ENCODE peak calls at places on chromosomes 4 and X, in four cellular contexts. One of them, this sample, is unnamed.

GRCh38 chr4:20337261-20337664 is 85.6 kb downstream of the SLIT2 start:
- DNase-seq in activated CD4-positive, alpha-beta T cell treated with anti-CD3 and anti-CD28 coated beads for 24 hours: no peak
- DNase-seq in iPS-NIHi11: no peak
- DNase-seq in ureter: no peak
- DNase-seq in this sample: no peak

GRCh38 chrX:110004210-110004609 is 1.3 kb downstream of the TMEM164 start:
- DNase-seq in iPS-NIHi11: no peak
- DNase-seq in activated CD4-positive, alpha-beta T cell treated with anti-CD3 and anti-CD28 coated beads for 24 hours: no peak
- DNase-seq in ureter: no peak
- DNase-seq in this sample: peak; percentile 14

GRCh38 chrX:38868941-38869378 is 67.7 kb downstream of the MID1IP1 start:
- DNase-seq in iPS-NIHi11: no peak
- DNase-seq in activated CD4-positive, alpha-beta T cell treated with anti-CD3 and anti-CD28 coated beads for 24 hours: no peak
- DNase-seq in ureter: no peak
- DNase-seq in this sample: no peak

GRCh38 chrX:133868687-133869086 is 116.7 kb downstream of the GPC3 start:
- DNase-seq in ureter: no peak
- DNase-seq in iPS-NIHi11: no peak
- DNase-seq in activated CD4-positive, alpha-beta T cell treated with anti-CD3 and anti-CD28 coated beads for 24 hours: no peak
- DNase-seq in this sample: no peak

GRCh38 chr4:90695411-90695810 is 568.2 kb downstream of the CCSER1 start:
- DNase-seq in activated CD4-positive, alpha-beta T cell treated with anti-CD3 and anti-CD28 coated beads for 24 hours: no peak
- DNase-seq in iPS-NIHi11: no peak
- DNase-seq in ureter: no peak
- DNase-seq in this sample: no peak

GRCh38 chr4:106695846-106696245 is 327.3 kb upstream of the GIMD1 start:
- DNase-seq in iPS-NIHi11: no peak
- DNase-seq in ureter: no peak
- DNase-seq in activated CD4-positive, alpha-beta T cell treated with anti-CD3 and anti-CD28 coated beads for 24 hours: no peak
- DNase-seq in this sample: no peak

GRCh38 chrX:150155396-150156048 is 207.6 kb upstream of the MAMLD1 start:
- DNase-seq in activated CD4-positive, alpha-beta T cell treated with anti-CD3 and anti-CD28 coated beads for 24 hours: no peak
- DNase-seq in iPS-NIHi11: no peak
- DNase-seq in ureter: no peak
- DNase-seq in this sample: peak; percentile 60

GRCh38 chrX:20217279-20217678 is 49.4 kb downstream of the RPS6KA3 start:
- DNase-seq in ureter: no peak
- DNase-seq in activated CD4-positive, alpha-beta T cell treated with anti-CD3 and anti-CD28 coated beads for 24 hours: no peak
- DNase-seq in iPS-NIHi11: no peak
- DNase-seq in this sample: no peak

GRCh38 chr4:141807501-141807900 is 171.1 kb downstream of the IL15 start:
- DNase-seq in ureter: no peak
- DNase-seq in activated CD4-positive, alpha-beta T cell treated with anti-CD3 and anti-CD28 coated beads for 24 hours: no peak
- DNase-seq in iPS-NIHi11: no peak
- DNase-seq in this sample: no peak

GRCh38 chrX:70592091-70592490 is 147.5 kb downstream of the DLG3 start:
- DNase-seq in iPS-NIHi11: no peak
- DNase-seq in ureter: no peak
- DNase-seq in activated CD4-positive, alpha-beta T cell treated with anti-CD3 and anti-CD28 coated beads for 24 hours: peak; percentile 7
- DNase-seq in this sample: peak; percentile 13

GRCh38 chrX:136619889-136620505 is 28.0 kb upstream of the CD40LG start:
- DNase-seq in iPS-NIHi11: no peak
- DNase-seq in activated CD4-positive, alpha-beta T cell treated with anti-CD3 and anti-CD28 coated beads for 24 hours: no peak
- DNase-seq in ureter: no peak
- DNase-seq in this sample: no peak

GRCh38 chrX:101619336-101619735 is 1.5 kb upstream of the ARMCX6 start:
- DNase-seq in activated CD4-positive, alpha-beta T cell treated with anti-CD3 and anti-CD28 coated beads for 24 hours: no peak
- DNase-seq in iPS-NIHi11: peak; percentile 19
- DNase-seq in ureter: no peak
- DNase-seq in this sample: peak; percentile 49

GRCh38 chr4:147822128-147822527 is 90.2 kb downstream of the ARHGAP10 start:
- DNase-seq in ureter: peak; percentile 89
- DNase-seq in activated CD4-positive, alpha-beta T cell treated with anti-CD3 and anti-CD28 coated beads for 24 hours: no peak
- DNase-seq in iPS-NIHi11: no peak
- DNase-seq in this sample: no peak

GRCh38 chr4:71711044-71711984 is 72.6 kb downstream of the GC start:
- DNase-seq in activated CD4-positive, alpha-beta T cell treated with anti-CD3 and anti-CD28 coated beads for 24 hours: no peak
- DNase-seq in iPS-NIHi11: no peak
- DNase-seq in ureter: no peak
- DNase-seq in this sample: no peak

GRCh38 chr4:16289872-16290554 is 63.7 kb upstream of the TAPT1 start:
- DNase-seq in iPS-NIHi11: peak; percentile 50
- DNase-seq in activated CD4-positive, alpha-beta T cell treated with anti-CD3 and anti-CD28 coated beads for 24 hours: no peak
- DNase-seq in ureter: no peak
- DNase-seq in this sample: peak; percentile 17